ENCODE peak calls at places on chromosome 21, in six cellular contexts. I is lower lobe of right lung; M is aorta; Q is GM23248; P is esophagus squamous epithelium; D is CD8-positive, alpha-beta memory T cell. L is an unnamed sample.

GRCh38 chr21:42683371-42684108 is 30.1 kb downstream of the PDE9A start:
- DNase-seq in I (no peak), M (no peak), Q (no peak), P (no peak), D (no peak), L (no peak)

GRCh38 chr21:42648606-42649005 is 4.8 kb upstream of the PDE9A start:
- DNase-seq in I (no peak), M (no peak), Q (no peak), P (no peak), D (no peak), L (no peak)

GRCh38 chr21:38439336-38439900 is 58.9 kb downstream of the ERG start:
- DNase-seq in I (no peak), M (no peak), Q (peak; percentile 13), P (no peak), D (no peak), L (no peak)

GRCh38 chr21:35232545-35233176 is 183.6 kb upstream of the RUNX1 start:
- DNase-seq in I (no peak), M (no peak), Q (peak; percentile 75), P (no peak), D (no peak), L (no peak)

GRCh38 chr21:35400233-35400939 is 351.3 kb upstream of the RUNX1 start:
- DNase-seq in I (no peak), M (no peak), Q (peak; percentile 66), P (no peak), D (no peak), L (peak; percentile 60)

GRCh38 chr21:15928196-15928595 is 198.4 kb downstream of the USP25 start:
- DNase-seq in I (no peak), M (no peak), Q (no peak), P (no peak), D (no peak), L (no peak)

GRCh38 chr21:29849735-29850176 is 90.0 kb downstream of the GRIK1 start:
- DNase-seq in I (no peak), M (no peak), Q (peak; percentile 76), P (no peak), D (peak; percentile 14), L (peak; percentile 20)

GRCh38 chr21:43600642-43601397 is 58.5 kb downstream of the HSF2BP start:
- DNase-seq in I (no peak), M (no peak), Q (peak; percentile 91), P (no peak), D (no peak), L (no peak)

GRCh38 chr21:33388188-33388587 is 15.0 kb upstream of the IFNGR2 start:
- DNase-seq in I (no peak), M (no peak), Q (no peak), P (no peak), D (no peak), L (no peak)

GRCh38 chr21:38832664-38833063 is 26.9 kb downstream of the ETS2 start:
- DNase-seq in I (no peak), M (no peak), Q (no peak), P (no peak), D (no peak), L (no peak)

GRCh38 chr21:37338671-37339526 is 27.7 kb upstream of the DYRK1A start:
- DNase-seq in I (no peak), M (peak; percentile 79), Q (peak; percentile 95), P (no peak), D (no peak), L (no peak)

GRCh38 chr21:31142600-31142999 is 104.3 kb upstream of the KRTAP19-8 start:
- DNase-seq in I (no peak), M (no peak), Q (no peak), P (no peak), D (no peak), L (peak; percentile 23)

GRCh38 chr21:45319461-45320211 is 31.9 kb upstream of the POFUT2 start:
- DNase-seq in I (no peak), M (peak; percentile 93), Q (peak; percentile 30), P (no peak), D (no peak), L (no peak)

GRCh38 chr21:35377505-35378090 is 328.5 kb upstream of the RUNX1 start:
- DNase-seq in I (no peak), M (no peak), Q (peak; percentile 15), P (no peak), D (no peak), L (no peak)

GRCh38 chr21:32022141-32022540 is 149.3 kb downstream of the HUNK start:
- DNase-seq in I (no peak), M (no peak), Q (no peak), P (no peak), D (no peak), L (no peak)

GRCh38 chr21:23574932-23575331 is 2032.3 kb downstream of the MRPL39 start:
- DNase-seq in I (no peak), M (no peak), Q (no peak), P (no peak), D (no peak), L (no peak)
- H3K36me3 ChIP-seq in I (no peaks in the 10 kb centered on the region), M (no peaks in the 10 kb centered on the region), Q (no peaks in the 10 kb centered on the region), P (no peaks in the 10 kb centered on the region), D (no peaks in the 10 kb centered on the region), L (no peaks in the 10 kb centered on the region)

DNA sequence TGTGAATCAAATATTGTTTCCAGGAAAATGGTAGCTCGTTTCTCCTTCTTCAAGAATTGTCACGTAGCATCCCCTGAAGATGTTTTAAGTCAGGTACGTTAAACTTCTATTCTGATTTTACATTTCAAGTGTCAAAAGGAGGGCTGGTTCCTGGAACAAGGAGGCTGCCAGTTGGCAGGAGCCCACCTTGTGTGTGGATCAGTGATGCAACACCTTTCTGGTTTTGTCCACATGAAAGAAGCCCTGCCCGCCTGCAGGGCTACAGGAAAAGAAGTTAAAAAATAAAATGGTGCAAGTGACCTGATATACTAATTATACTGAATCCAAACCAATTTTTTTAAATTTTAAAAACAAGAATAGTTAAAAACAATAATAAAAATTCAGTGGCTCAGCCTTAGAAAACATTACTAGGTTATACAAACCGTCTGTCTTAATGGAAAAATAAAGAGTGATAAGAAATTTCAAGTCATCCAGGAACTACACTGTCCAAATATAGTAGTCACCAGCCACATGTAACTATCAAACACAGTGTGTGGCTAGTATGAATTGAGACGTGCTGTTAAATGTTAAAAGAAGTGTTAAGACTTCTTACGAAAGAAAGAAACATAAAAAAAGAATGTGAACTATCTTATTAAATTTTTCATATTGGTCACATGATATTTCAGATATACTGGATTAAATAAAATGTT is 123.1 kb downstream of the APP start:
- DNase-seq in I (no peak), M (no peak), Q (no peak), P (no peak), D (no peak), L (no peak)
- H3K36me3 ChIP-seq in I (peaks cover 29% of the 10 kb centered on the region), M (no peaks in the 10 kb centered on the region), Q (peaks cover 23% of the 10 kb centered on the region), P (peaks cover 78% of the 10 kb centered on the region), D (no peaks in the 10 kb centered on the region), L (no peaks in the 10 kb centered on the region)

GRCh38 chr21:46416551-46416950 is 42.1 kb upstream of the DIP2A start:
- DNase-seq in I (no peak), M (peak; percentile 75), Q (no peak), P (no peak), D (no peak), L (no peak)
- H3K36me3 ChIP-seq in I (peaks cover 77% of the 10 kb centered on the region), M (no peaks in the 10 kb centered on the region), Q (peaks cover 16% of the 10 kb centered on the region), P (peaks cover 90% of the 10 kb centered on the region), D (no peaks in the 10 kb centered on the region), L (peaks cover 7% of the 10 kb centered on the region)

DNA sequence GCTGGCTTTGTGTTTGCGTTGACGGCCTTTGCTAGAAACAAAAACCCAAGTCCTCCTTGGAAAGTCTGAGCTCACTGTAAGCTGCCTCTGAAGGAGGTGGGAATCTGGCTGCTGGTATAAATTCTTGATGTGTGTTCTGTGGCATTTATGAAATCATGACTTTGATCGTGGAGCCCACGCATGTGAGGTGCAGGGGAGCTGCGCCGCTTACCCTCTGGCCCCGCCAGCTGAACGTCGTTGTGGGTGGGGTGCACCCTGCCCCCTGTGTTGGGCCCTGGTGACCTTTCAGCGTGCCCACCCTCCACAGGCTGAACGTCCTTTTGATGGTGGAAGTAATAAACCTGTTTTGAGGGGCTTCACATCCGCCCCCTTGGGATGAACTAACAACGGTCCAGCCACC is 21.2 kb upstream of the DIP2A start:
- DNase-seq in I (peak; percentile 20), M (no peak), Q (no peak), P (no peak), D (no peak), L (no peak)
- H3K36me3 ChIP-seq in I (peaks cover 88% of the 10 kb centered on the region), M (no peaks in the 10 kb centered on the region), Q (peaks cover 20% of the 10 kb centered on the region), P (peaks cover 100% of the 10 kb centered on the region), D (peaks cover 27% of the 10 kb centered on the region), L (peaks cover 37% of the 10 kb centered on the region)